ENCODE peak calls at places on chromosomes 6 and 20, in ten cellular contexts. U is right atrium auricular region, V is lung, L is foreskin fibroblast, N is uterus, D is pancreas, H is B cell, Z is RWPE2, Q is Panc1, C is AG09309. K is an unnamed sample.

GRCh38 chr6:155273438-155273837 is 9.6 kb downstream of the CLDN20 start:
- DNase-seq in H (no peak), N (no peak), V (no peak), Q (no peak), U (no peak), L (peak; percentile 68), Z (no peak), D (no peak), C (peak; percentile 61), K (peak; percentile 52)

GRCh38 chr20:42749548-42749947 is 440.2 kb downstream of the PTPRT start:
- DNase-seq in U (no peak), C (no peak), N (no peak), Q (no peak), D (no peak), L (no peak), H (no peak), V (no peak), Z (no peak), K (no peak)

GRCh38 chr6:163620101-163620500 is 205.6 kb downstream of the QKI start:
- DNase-seq in L (no peak), C (no peak), H (no peak), Q (no peak), Z (no peak), U (no peak), N (no peak), D (no peak), V (no peak), K (no peak)

GRCh38 chr20:37914672-37915433 is 11.9 kb downstream of the VSTM2L start:
- DNase-seq in Q (no peak), N (no peak), Z (no peak), C (no peak), D (no peak), U (no peak), L (no peak), H (peak; percentile 64), V (no peak), K (peak; percentile 52)

GRCh38 chr6:10678456-10678855 is 16.0 kb downstream of the C6orf52 start:
- DNase-seq in Q (no peak), H (no peak), U (no peak), N (no peak), Z (no peak), D (no peak), L (no peak), V (no peak), C (no peak), K (no peak)

GRCh38 chr6:14770040-14770439 is 475.8 kb upstream of the JARID2 start:
- DNase-seq in C (no peak), Q (no peak), L (no peak), V (no peak), H (no peak), Z (no peak), U (no peak), N (no peak), D (no peak), K (no peak)

GRCh38 chr6:46015119-46015968 is at the start of gene CLIC5:
- DNase-seq in L (no peak), H (peak; percentile 70), C (no peak), Q (no peak), U (no peak), Z (no peak), N (no peak), D (peak; percentile 26), V (peak; percentile 38), K (peak; percentile 21)

GRCh38 chr6:5996701-5997419 is 9.9 kb downstream of the NRN1 start:
- DNase-seq in U (no peak), V (no peak), Z (no peak), N (no peak), C (no peak), H (peak; percentile 45), Q (no peak), L (no peak), D (no peak), K (peak; percentile 52)

GRCh38 chr6:13918686-13919085 is 6.1 kb upstream of the RNF182 start:
- DNase-seq in U (no peak), Q (no peak), L (no peak), C (no peak), H (no peak), Z (no peak), D (no peak), V (no peak), N (no peak), K (no peak)

GRCh38 chr6:8000080-8001035 is 63.8 kb downstream of the BLOC1S5 start:
- DNase-seq in C (no peak), H (no peak), Q (no peak), L (no peak), U (no peak), D (no peak), N (no peak), Z (no peak), V (no peak), K (no peak)

DNA sequence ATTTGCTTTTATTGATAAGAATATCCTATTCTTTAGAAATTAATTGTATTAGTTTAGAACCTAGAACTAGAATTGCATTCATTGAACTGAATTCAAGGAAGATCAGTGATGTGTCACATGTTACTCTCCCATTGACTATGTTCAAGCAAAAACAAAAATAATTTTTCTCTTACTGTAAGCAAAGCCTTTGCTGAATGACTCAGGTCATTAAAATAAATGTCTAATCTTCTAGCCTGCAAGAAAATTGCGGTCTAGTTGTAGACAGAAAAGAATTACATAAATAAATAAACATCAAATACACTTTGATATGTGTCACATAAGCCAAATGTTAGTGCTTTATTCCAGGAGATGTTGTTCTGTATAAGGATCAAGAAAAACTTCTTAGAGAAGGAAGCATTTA is 387.9 kb downstream of the ADGRB3 start:
- DNase-seq in H (no peak), Q (no peak), D (no peak), U (no peak), N (no peak), C (peak; percentile 4), L (peak; percentile 58), V (no peak), Z (no peak), K (no peak)
- TF ChIP-seq CTCF in H (no peak), Q (no peak), D (no peak), U (no peak), N (no peak), C (no peak), L (no peak), V (no peak), Z (no peak), K (no peak)

GRCh38 chr6:158414900-158415299 is 102.6 kb downstream of the TULP4 start:
- DNase-seq in H (no peak), C (no peak), Q (no peak), L (no peak), D (no peak), Z (no peak), V (no peak), U (no peak), N (no peak), K (no peak)

GRCh38 chr6:158418501-158418900 is 106.2 kb downstream of the TULP4 start:
- DNase-seq in D (no peak), H (no peak), N (no peak), U (no peak), C (no peak), Z (no peak), Q (no peak), V (no peak), L (peak; percentile 35), K (no peak)

GRCh38 chr6:158417760-158418098 is 105.5 kb downstream of the TULP4 start:
- DNase-seq in N (no peak), U (no peak), D (no peak), Q (no peak), C (peak; percentile 28), H (no peak), V (no peak), L (peak; percentile 79), Z (no peak), K (no peak)

GRCh38 chr6:158415666-158416065 is 103.4 kb downstream of the TULP4 start:
- DNase-seq in V (no peak), Q (no peak), C (no peak), L (no peak), U (no peak), Z (no peak), D (no peak), N (no peak), H (no peak), K (no peak)

GRCh38 chr6:158416841-158417759 is 104.8 kb downstream of the TULP4 start:
- DNase-seq in D (no peak), N (no peak), Q (no peak), C (no peak), U (no peak), V (no peak), L (no peak), Z (no peak), H (no peak), K (no peak)
- TF ChIP-seq CTCF in D (no peak), N (no peak), Q (no peak), C (no peak), U (no peak), V (no peak), L (no peak), Z (no peak), H (no peak), K (no peak)

DNA sequence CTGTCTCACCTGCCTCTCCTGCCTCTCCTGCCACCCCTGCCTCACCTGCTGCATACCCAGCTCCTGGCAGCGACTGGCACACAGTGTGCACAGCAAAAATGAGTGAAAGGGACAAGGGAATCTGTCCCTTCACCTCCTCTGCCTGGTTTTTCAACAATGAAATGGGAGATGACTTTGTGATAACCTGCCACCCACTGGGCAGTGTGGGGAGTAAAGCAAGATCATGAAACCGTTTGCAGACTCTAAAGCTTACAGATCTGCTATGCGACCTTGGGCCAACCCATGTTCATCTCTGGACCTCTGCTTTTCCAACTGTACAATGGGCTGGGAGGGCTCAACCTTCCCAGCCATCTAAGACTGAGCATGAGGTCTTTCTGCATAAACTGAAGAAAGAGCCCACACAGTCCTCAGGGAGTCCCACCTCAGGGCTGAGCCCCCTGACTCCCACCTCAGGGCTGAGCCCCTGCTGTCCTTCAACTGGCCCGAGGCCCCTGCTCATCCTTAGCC is 81.1 kb downstream of the RIPOR3 start:
- DNase-seq in V (no peak), L (no peak), Q (no peak), U (no peak), D (no peak), Z (no peak), C (no peak), H (no peak), N (no peak), K (no peak)
- TF ChIP-seq CTCF in V (no peak), L (no peak), Q (no peak), U (no peak), D (no peak), Z (peak; percentile 35), C (peak; percentile 9), H (no peak), N (no peak), K (no peak)

DNA sequence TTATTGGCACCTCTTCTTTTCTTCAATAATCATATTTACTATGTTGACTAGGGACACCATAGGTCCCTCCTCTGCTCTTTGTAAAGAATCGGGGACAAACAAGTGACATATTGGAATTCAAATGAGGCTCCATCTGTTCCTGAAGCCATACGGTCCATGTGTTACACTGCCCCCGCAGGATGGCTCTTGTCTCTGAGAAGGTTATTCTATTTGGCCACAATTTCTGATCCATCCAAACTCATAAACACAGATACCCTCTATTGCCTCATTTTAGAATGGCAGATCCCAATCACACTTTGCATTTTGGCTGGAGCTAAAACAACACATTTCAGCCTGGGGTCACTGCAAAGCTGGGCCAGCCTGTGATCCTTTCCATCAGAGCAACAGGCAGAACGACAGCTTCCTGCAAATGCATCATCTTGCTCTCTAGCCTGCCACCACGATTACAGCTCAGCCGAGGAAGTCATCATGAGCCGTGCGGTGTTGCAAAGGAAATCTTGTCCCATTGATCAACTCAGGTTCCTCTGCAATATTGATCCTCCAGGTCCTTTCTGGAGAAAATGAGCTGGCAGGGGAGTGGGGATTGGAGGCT is 73.2 kb downstream of the AGPAT4 start:
- DNase-seq in D (no peak), V (no peak), Z (no peak), N (no peak), L (no peak), H (no peak), C (no peak), Q (no peak), U (no peak), K (no peak)
- TF ChIP-seq CTCF in D (no peak), V (no peak), Z (peak; percentile 37), N (no peak), L (no peak), H (no peak), C (no peak), Q (peak; percentile 44), U (no peak), K (no peak)